ENCODE peak calls at places on chromosome 21, in seven cellular contexts. W is caudate nucleus; N is heart right ventricle; T is RWPE1; V is CD8-positive, alpha-beta T cell; L is tibial nerve; J is hepatocyte. D is an unnamed sample.

GRCh38 chr21:31866077-31866511 is 6.7 kb upstream of the HUNK start:
- DNase-seq in W (peak), N (peak), T (peak), V (peak), L (peak), J (peak), D (peak)

GRCh38 chr21:36487641-36488307 is 7.9 kb upstream of the CLDN14 start:
- DNase-seq in W (no peak), N (no peak), T (peak), V (no peak), L (no peak), J (no peak), D (no peak)

GRCh38 chr21:27802816-27803475 is 836.1 kb upstream of the ADAMTS5 start:
- DNase-seq in W (peak), N (peak), T (no peak), V (no peak), L (no peak), J (peak), D (peak)

GRCh38 chr21:36799869-36800268 is 101.0 kb downstream of the SIM2 start:
- DNase-seq in W (no peak), N (no peak), T (no peak), V (no peak), L (no peak), J (no peak), D (no peak)

GRCh38 chr21:33854604-33855003 is 61.0 kb downstream of the ATP5PO start:
- DNase-seq in W (no peak), N (no peak), T (peak), V (no peak), L (no peak), J (no peak), D (no peak)

GRCh38 chr21:34073749-34074282 is 438 bp downstream of the MRPS6 start:
- DNase-seq in W (no peak), N (no peak), T (peak), V (peak), L (no peak), J (peak), D (no peak)

GRCh38 chr21:29295066-29295650 is 3.6 kb upstream of the BACH1 start:
- DNase-seq in W (no peak), N (no peak), T (no peak), V (no peak), L (no peak), J (no peak), D (no peak)

GRCh38 chr21:36589352-36589971 is 109.5 kb upstream of the SIM2 start:
- DNase-seq in W (no peak), N (peak), T (peak), V (peak), L (no peak), J (peak), D (no peak)

DNA sequence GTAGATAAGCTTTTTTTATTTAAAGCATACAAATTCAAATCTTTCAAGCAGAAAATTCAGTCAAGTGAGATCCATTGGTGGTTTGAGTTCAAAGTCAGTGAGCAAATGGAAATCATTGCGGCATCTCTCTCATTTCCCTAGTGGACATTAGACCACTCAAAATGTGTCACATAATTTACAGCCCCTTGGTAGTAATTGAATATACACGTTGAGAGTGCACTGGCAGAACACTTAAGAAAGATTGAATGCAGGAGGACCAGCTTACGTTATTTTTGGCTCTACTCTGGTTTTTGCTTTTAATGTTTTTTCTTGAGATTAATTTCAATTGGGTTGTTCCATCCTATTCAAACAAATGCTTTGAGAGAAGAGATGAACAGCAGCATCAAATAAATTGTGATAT is 633.8 kb downstream of the USP25 start:
- DNase-seq in W (no peak), N (no peak), T (no peak), V (no peak), L (no peak), J (no peak), D (no peak)
- H3K27ac ChIP-seq in W (no peak), N (no peak), T (no peak), V (no peak), L (no peak), J (no peak), D (peak)

DNA sequence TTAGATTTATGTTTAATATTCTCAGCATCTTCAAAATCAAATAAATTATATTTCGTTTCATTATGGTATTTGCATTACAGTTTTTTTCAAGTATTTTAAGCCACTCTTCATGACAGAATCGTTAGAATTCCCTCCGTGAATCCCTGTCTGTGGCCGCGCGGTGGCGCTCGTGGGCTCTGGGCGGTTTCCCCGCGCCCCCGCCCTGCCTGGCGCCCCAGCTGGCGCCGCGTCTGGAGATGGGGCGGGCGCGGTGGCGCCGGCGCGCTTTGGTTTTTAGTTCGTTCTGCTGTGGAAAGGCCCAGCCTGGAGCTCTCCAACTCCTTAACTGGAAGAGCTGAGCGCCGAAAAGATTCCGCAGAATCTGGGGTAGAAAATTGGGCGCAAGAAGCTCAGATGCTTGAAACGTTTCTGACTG is 25.7 kb downstream of the PRMT2 start:
- DNase-seq in W (peak), N (peak), T (peak), V (no peak), L (peak), J (peak), D (peak)
- H3K27ac ChIP-seq in W (no peak), N (no peak), T (peak), V (no peak), L (peak), J (no peak), D (peak)

GRCh38 chr21:44893278-44893556 is 19.7 kb upstream of the PTTG1IP start:
- DNase-seq in W (no peak), N (no peak), T (no peak), V (no peak), L (no peak), J (no peak), D (no peak)
- H3K27ac ChIP-seq in W (no peak), N (no peak), T (no peak), V (no peak), L (no peak), J (no peak), D (no peak)

GRCh38 chr21:18622383-18622782 is 218.8 kb upstream of the TMPRSS15 start:
- DNase-seq in W (no peak), N (no peak), T (no peak), V (no peak), L (no peak), J (no peak), D (no peak)
- H3K27ac ChIP-seq in W (no peak), N (no peak), T (no peak), V (no peak), L (no peak), J (no peak), D (no peak)

GRCh38 chr21:42219606-42220137 is 732 bp downstream of the ABCG1 start:
- DNase-seq in W (no peak), N (no peak), T (no peak), V (peak), L (no peak), J (peak), D (no peak)
- H3K27ac ChIP-seq in W (peak), N (peak), T (peak), V (peak), L (peak), J (peak), D (peak)

D was measured in uterus.